ENCODE peak calls at places on chromosomes 16 and 17, in nine cellular contexts. J is ovary, G is H54, Z is OCI-M1, C is posterior vena cava, B is transverse colon, P is Panc1, E is T-helper 1 cell, T is NCI-H748 treated with DMSO at 0.1 percent for 48 hours. A is an unnamed sample.

GRCh38 chr17:78235885-78236284 is 4.5 kb downstream of the TMEM235 start:
- DNase-seq in J (no peak), P (no peak), B (no peak), E (no peak), C (no peak), G (no peak), T (no peak), Z (no peak), A (no peak)

GRCh38 chr17:48542956-48543853 is 1.7 kb downstream of the HOXB2 start:
- DNase-seq in P (no peak), B (peak), T (no peak), G (no peak), E (peak), C (no peak), J (no peak), Z (peak), A (peak)

GRCh38 chr17:45729284-45729907 is 54.7 kb upstream of the CRHR1 start:
- DNase-seq in J (no peak), E (no peak), C (peak), T (no peak), G (no peak), Z (no peak), B (no peak), P (no peak), A (no peak)

GRCh38 chr16:31458073-31458834 is 1.0 kb upstream of the ARMC5 start:
- DNase-seq in G (no peak), B (peak), Z (peak), T (no peak), J (no peak), C (peak), P (no peak), E (peak), A (peak)

GRCh38 chr17:9123594-9124553 is 102.6 kb downstream of the NTN1 start:
- DNase-seq in C (peak), G (no peak), T (no peak), B (no peak), Z (no peak), E (no peak), J (no peak), P (no peak), A (no peak)

GRCh38 chr16:1839554-1839953 is 12.5 kb downstream of the FAHD1 start:
- DNase-seq in G (no peak), Z (peak), E (no peak), T (no peak), C (no peak), B (no peak), J (no peak), P (no peak), A (no peak)

GRCh38 chr17:32445075-32445427 is 741 bp downstream of the PSMD11 start:
- DNase-seq in T (no peak), Z (peak), C (no peak), G (peak), J (no peak), E (no peak), P (no peak), B (peak), A (peak)

GRCh38 chr16:54672500-54672899 is 258.2 kb upstream of the IRX5 start:
- DNase-seq in P (no peak), Z (no peak), G (no peak), E (no peak), T (no peak), J (no peak), C (no peak), B (no peak), A (no peak)

GRCh38 chr17:4208228-4208627 is 55.6 kb downstream of the ANKFY1 start:
- DNase-seq in G (no peak), C (no peak), Z (no peak), T (no peak), P (no peak), J (no peak), E (no peak), B (no peak), A (no peak)

GRCh38 chr17:10768766-10769383 is 35.0 kb downstream of the TMEM238L start:
- DNase-seq in B (no peak), T (no peak), P (no peak), E (no peak), Z (no peak), C (no peak), G (no peak), J (no peak), A (no peak)

GRCh38 chr17:79085921-79086551 is 11.4 kb downstream of the ENGASE start:
- DNase-seq in Z (no peak), C (no peak), J (no peak), P (no peak), B (no peak), E (no peak), G (no peak), T (no peak), A (no peak)

GRCh38 chr17:65228734-65229390 is 91.7 kb downstream of the RGS9 start:
- DNase-seq in P (no peak), T (peak), J (no peak), C (no peak), E (no peak), Z (peak), G (no peak), B (no peak), A (no peak)

GRCh38 chr16:67456383-67457140 is 24.4 kb downstream of the ATP6V0D1 start:
- DNase-seq in P (no peak), T (no peak), Z (peak), G (no peak), B (peak), C (peak), J (no peak), E (no peak), A (no peak)

GRCh38 chr17:42347198-42347597 is 41.0 kb downstream of the STAT3 start:
- DNase-seq in B (peak), C (no peak), G (no peak), Z (no peak), E (no peak), T (no peak), J (peak), P (peak), A (no peak)

GRCh38 chr17:40951011-40951622 is 13.7 kb upstream of the KRT23 start:
- DNase-seq in J (no peak), P (no peak), G (no peak), C (no peak), T (no peak), E (no peak), Z (no peak), B (no peak), A (no peak)

GRCh38 chr17:28497931-28498330 is 8.2 kb upstream of the FOXN1 start:
- DNase-seq in C (no peak), E (no peak), G (no peak), P (no peak), B (no peak), Z (no peak), J (no peak), T (peak), A (no peak)

GRCh38 chr17:48322060-48322459 is 108.0 kb downstream of the SKAP1 start:
- DNase-seq in J (no peak), C (no peak), G (no peak), T (no peak), E (no peak), P (no peak), B (no peak), Z (peak), A (no peak)

GRCh38 chr17:31700973-31701372 is 158.1 kb downstream of the COPRS start:
- DNase-seq in P (no peak), Z (no peak), T (no peak), C (no peak), J (no peak), B (no peak), G (no peak), E (no peak), A (no peak)

GRCh38 chr16:26454102-26454501 is 612.6 kb upstream of the C16orf82 start:
- DNase-seq in P (no peak), B (no peak), G (no peak), J (no peak), Z (no peak), E (no peak), T (no peak), C (no peak), A (no peak)

A was measured in NK-92 treated with Interleukin-12 subunit alpha and Interleukin-12 subunit beta, amount 100 ng/mL, for 24 hours.